ENCODE peak calls at places on chromosomes 11 and 22, in four cellular contexts. One of them, this sample, is unnamed.

GRCh38 chr22:35276019-35276418 is 18.7 kb downstream of the HMGXB4 start:
- DNase-seq in K562: no peak
- DNase-seq in HL-60: no peak
- DNase-seq in GM12878: no peak
- DNase-seq in this sample: no peak

GRCh38 chr22:41696714-41697113 is 2.6 kb upstream of the MEI1 start:
- DNase-seq in HL-60: no peak
- DNase-seq in GM12878: no peak
- DNase-seq in K562: no peak
- DNase-seq in this sample: no peak

GRCh38 chr11:101127699-101128570 is 1.7 kb downstream of the PGR start:
- DNase-seq in K562: peak
- DNase-seq in HL-60: no peak
- DNase-seq in GM12878: no peak
- DNase-seq in this sample: no peak

GRCh38 chr11:15897211-15897960 is 459.0 kb downstream of the SOX6 start:
- DNase-seq in K562: no peak
- DNase-seq in GM12878: no peak
- DNase-seq in HL-60: peak
- DNase-seq in this sample: no peak

GRCh38 chr11:124762624-124763155 is 600 bp upstream of the ESAM start:
- DNase-seq in HL-60: no peak
- DNase-seq in K562: peak
- DNase-seq in GM12878: no peak
- DNase-seq in this sample: no peak

GRCh38 chr22:41360126-41360525 is 21.6 kb upstream of the TEF start:
- DNase-seq in K562: no peak
- DNase-seq in HL-60: no peak
- DNase-seq in GM12878: no peak
- DNase-seq in this sample: no peak

GRCh38 chr22:50595189-50595588 is 5.4 kb upstream of the MAPK8IP2 start:
- DNase-seq in HL-60: no peak
- DNase-seq in K562: no peak
- DNase-seq in GM12878: no peak
- DNase-seq in this sample: no peak

GRCh38 chr11:2685566-2686359 is 14.0 kb downstream of the KCNQ1OT1 start:
- DNase-seq in K562: no peak
- DNase-seq in HL-60: no peak
- DNase-seq in GM12878: no peak
- DNase-seq in this sample: no peak

GRCh38 chr22:37163618-37164534 is 14.2 kb upstream of the IL2RB start:
- DNase-seq in GM12878: peak
- DNase-seq in K562: no peak
- DNase-seq in HL-60: no peak
- DNase-seq in this sample: peak

GRCh38 chr11:104051806-104052205 is 15.4 kb downstream of the DDI1 start:
- DNase-seq in GM12878: no peak
- DNase-seq in K562: no peak
- DNase-seq in HL-60: no peak
- DNase-seq in this sample: no peak

GRCh38 chr11:29538339-29539036 is 478.3 kb downstream of the KCNA4 start:
- DNase-seq in HL-60: no peak
- DNase-seq in GM12878: no peak
- DNase-seq in K562: no peak
- DNase-seq in this sample: no peak

GRCh38 chr22:45441158-45441557 is 27.7 kb downstream of the RIBC2 start:
- DNase-seq in HL-60: peak
- DNase-seq in GM12878: no peak
- DNase-seq in K562: no peak
- DNase-seq in this sample: peak

GRCh38 chr11:78786086-78786485 is 211.4 kb upstream of the NARS2 start:
- DNase-seq in K562: no peak
- DNase-seq in GM12878: no peak
- DNase-seq in HL-60: no peak
- DNase-seq in this sample: no peak

GRCh38 chr22:38109391-38110000 is 988 bp downstream of the BAIAP2L2 start:
- DNase-seq in HL-60: no peak
- DNase-seq in K562: no peak
- DNase-seq in GM12878: no peak
- DNase-seq in this sample: no peak

GRCh38 chr11:90532125-90532524 is 309.3 kb upstream of the CHORDC1 start:
- DNase-seq in HL-60: no peak
- DNase-seq in K562: no peak
- DNase-seq in GM12878: no peak
- DNase-seq in this sample: no peak
- TF ChIP-seq SPI1 in HL-60: no peak
- TF ChIP-seq SPI1 in K562: no peak
- TF ChIP-seq SPI1 in GM12878: no peak
- TF ChIP-seq SPI1 in this sample: no peak

GRCh38 chr22:17873116-17873515 is 98.8 kb upstream of the BID start:
- DNase-seq in K562: no peak
- DNase-seq in HL-60: no peak
- DNase-seq in GM12878: no peak
- DNase-seq in this sample: no peak

GRCh38 chr22:17874231-17874630 is 100.0 kb upstream of the BID start:
- DNase-seq in HL-60: no peak
- DNase-seq in K562: no peak
- DNase-seq in GM12878: no peak
- DNase-seq in this sample: no peak

GRCh38 chr22:17873804-17874203 is 99.5 kb upstream of the BID start:
- DNase-seq in GM12878: no peak
- DNase-seq in K562: no peak
- DNase-seq in HL-60: no peak
- DNase-seq in this sample: no peak

GRCh38 chr22:17875631-17876030 is 101.4 kb upstream of the BID start:
- DNase-seq in GM12878: no peak
- DNase-seq in HL-60: no peak
- DNase-seq in K562: no peak
- DNase-seq in this sample: no peak

GRCh38 chr22:17875156-17875555 is 100.9 kb upstream of the BID start:
- DNase-seq in GM12878: no peak
- DNase-seq in HL-60: no peak
- DNase-seq in K562: no peak
- DNase-seq in this sample: no peak
- TF ChIP-seq SPI1 in GM12878: no peak
- TF ChIP-seq SPI1 in HL-60: no peak
- TF ChIP-seq SPI1 in K562: no peak
- TF ChIP-seq SPI1 in this sample: no peak

DNA sequence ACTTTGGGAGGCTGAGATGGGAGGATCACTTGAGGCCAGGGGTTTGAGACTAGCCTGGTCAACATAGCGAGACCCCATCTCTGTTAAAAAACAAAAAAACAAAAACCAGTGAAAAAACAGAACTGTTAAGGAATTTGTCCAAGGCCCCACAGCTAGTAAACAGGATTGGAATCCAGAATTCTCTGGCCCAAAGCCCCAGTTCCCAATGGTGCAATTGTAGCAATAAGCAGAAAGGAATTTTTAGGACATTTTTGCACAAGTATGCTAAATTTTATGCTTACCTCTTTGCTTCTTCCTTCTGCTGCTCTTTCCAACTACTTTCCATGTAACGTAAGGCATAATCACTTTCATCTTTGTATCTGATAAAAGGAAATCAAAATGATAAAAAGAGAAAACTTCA is 11.6 kb downstream of the MISFA start:
- DNase-seq in K562: no peak
- DNase-seq in GM12878: no peak
- DNase-seq in HL-60: no peak
- DNase-seq in this sample: no peak
- TF ChIP-seq SPI1 in K562: no peak
- TF ChIP-seq SPI1 in GM12878: no peak
- TF ChIP-seq SPI1 in HL-60: no peak
- TF ChIP-seq SPI1 in this sample: no peak

DNA sequence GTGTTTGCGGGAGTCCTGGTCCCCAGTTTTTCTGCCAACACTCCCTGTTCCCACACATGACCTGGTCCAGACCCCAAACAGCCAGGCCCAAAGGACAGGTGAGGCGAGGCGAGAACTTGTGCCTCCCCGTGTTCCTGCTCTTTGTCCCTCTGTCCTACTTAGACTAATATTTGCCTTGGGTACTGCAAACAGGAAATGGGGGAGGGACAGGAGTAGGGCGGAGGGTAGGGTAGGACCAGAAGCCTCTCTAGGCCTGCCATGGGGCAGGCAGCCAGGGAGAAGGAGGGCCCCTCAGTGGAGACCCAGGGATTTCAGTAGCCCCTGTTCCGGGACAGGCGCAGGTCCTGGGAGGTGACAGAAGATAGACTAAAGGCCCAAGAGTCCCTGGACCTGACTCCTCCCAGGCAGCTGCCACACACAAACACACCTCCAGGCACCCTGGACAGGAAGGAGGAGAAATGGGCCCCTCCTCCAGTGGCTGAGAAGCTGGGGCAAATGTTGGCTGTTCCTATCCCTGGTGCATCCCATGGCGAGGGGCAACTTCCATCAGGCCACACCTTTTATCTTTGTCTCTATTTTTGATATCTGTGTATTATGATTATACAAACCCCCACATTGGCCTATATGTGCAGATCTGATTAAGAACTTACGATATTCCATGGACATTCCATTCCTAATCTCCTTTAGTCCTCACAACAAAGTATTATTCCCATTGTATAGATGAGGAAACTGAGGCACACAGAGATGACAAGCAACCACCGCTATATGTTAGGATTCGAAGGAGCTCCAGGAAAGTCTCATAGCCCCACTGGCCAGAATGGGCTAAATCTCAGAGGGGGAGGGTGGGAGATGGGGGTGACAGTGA is 626 bp upstream of the F2 start:
- DNase-seq in K562: no peak
- DNase-seq in GM12878: no peak
- DNase-seq in HL-60: no peak
- DNase-seq in this sample: no peak
- TF ChIP-seq SPI1 in K562: no peak
- TF ChIP-seq SPI1 in GM12878: no peak
- TF ChIP-seq SPI1 in HL-60: no peak
- TF ChIP-seq SPI1 in this sample: no peak

GRCh38 chr11:45087301-45087700 is 59.1 kb upstream of the PRDM11 start:
- DNase-seq in K562: no peak
- DNase-seq in HL-60: no peak
- DNase-seq in GM12878: no peak
- DNase-seq in this sample: no peak

GRCh38 chr11:45089845-45090499 is 56.5 kb upstream of the PRDM11 start:
- DNase-seq in GM12878: no peak
- DNase-seq in HL-60: peak
- DNase-seq in K562: no peak
- DNase-seq in this sample: no peak

GRCh38 chr11:45090607-45091006 is 55.8 kb upstream of the PRDM11 start:
- DNase-seq in HL-60: no peak
- DNase-seq in GM12878: no peak
- DNase-seq in K562: no peak
- DNase-seq in this sample: no peak

GRCh38 chr11:45087761-45088160 is 58.7 kb upstream of the PRDM11 start:
- DNase-seq in K562: no peak
- DNase-seq in HL-60: no peak
- DNase-seq in GM12878: no peak
- DNase-seq in this sample: no peak

GRCh38 chr11:45089251-45089650 is 57.2 kb upstream of the PRDM11 start:
- DNase-seq in K562: no peak
- DNase-seq in HL-60: no peak
- DNase-seq in GM12878: no peak
- DNase-seq in this sample: no peak
- TF ChIP-seq SPI1 in K562: no peak
- TF ChIP-seq SPI1 in HL-60: no peak
- TF ChIP-seq SPI1 in GM12878: no peak
- TF ChIP-seq SPI1 in this sample: no peak

GRCh38 chr11:131897976-131898375 is 527.6 kb downstream of the NTM start:
- DNase-seq in K562: no peak
- DNase-seq in GM12878: no peak
- DNase-seq in HL-60: no peak
- DNase-seq in this sample: no peak

GRCh38 chr11:131899954-131900580 is 529.7 kb downstream of the NTM start:
- DNase-seq in GM12878: no peak
- DNase-seq in K562: no peak
- DNase-seq in HL-60: no peak
- DNase-seq in this sample: no peak

GRCh38 chr11:131897247-131897646 is 526.8 kb downstream of the NTM start:
- DNase-seq in GM12878: no peak
- DNase-seq in HL-60: no peak
- DNase-seq in K562: no peak
- DNase-seq in this sample: no peak

GRCh38 chr11:131895865-131896264 is 525.5 kb downstream of the NTM start:
- DNase-seq in HL-60: no peak
- DNase-seq in K562: no peak
- DNase-seq in GM12878: no peak
- DNase-seq in this sample: no peak

DNA sequence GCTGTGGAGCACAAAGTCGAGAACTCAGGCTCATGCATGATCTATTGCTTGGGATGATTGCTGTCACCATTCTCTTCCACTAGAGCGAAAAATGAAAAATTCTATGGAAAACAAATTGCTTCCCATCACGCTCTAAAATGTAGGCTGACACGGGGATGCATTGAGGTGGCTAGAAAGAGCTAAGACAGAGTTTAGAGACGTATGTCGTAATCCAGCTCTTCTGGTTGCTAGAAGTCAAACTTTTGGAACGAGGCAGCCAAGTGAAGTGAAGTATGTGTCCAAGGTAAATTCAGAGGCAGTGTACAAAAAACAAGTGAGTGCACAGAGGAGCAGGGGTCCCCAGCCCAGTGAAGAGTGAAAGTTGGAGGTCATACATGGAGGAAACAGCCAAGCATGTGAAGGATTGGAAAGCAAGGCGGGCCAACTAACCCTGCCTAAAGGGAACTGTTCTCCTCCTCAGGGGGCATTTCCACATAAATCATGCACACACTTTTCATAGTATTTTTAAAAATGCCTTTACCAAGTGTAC is 528.5 kb downstream of the NTM start:
- DNase-seq in GM12878: no peak
- DNase-seq in HL-60: no peak
- DNase-seq in K562: no peak
- DNase-seq in this sample: no peak
- TF ChIP-seq SPI1 in GM12878: no peak
- TF ChIP-seq SPI1 in HL-60: no peak
- TF ChIP-seq SPI1 in K562: no peak
- TF ChIP-seq SPI1 in this sample: no peak

DNA sequence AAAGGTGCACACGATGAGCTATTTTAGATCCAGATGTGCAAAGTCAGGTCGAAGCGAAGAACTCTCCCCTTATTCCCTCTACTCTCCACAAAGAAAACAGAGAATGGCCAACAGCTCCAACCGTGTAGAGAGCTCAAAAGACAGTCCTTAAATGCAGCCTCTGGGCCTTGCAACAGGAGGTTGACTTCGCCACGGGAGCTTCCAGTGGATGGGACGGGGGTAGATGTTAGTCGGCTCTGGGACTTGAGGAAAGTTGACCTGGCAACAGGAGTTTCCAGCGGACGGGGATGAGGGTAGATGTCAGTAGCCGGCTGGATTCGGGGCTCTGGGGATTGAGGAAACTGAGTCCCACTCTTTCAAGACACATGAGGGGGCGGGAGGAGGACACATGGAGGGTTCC is 450.4 kb downstream of the BRD1 start:
- DNase-seq in GM12878: no peak
- DNase-seq in K562: no peak
- DNase-seq in HL-60: no peak
- DNase-seq in this sample: no peak
- TF ChIP-seq SPI1 in GM12878: no peak
- TF ChIP-seq SPI1 in K562: no peak
- TF ChIP-seq SPI1 in HL-60: no peak
- TF ChIP-seq SPI1 in this sample: no peak

This sample was measured in GM12891.